ENCODE peak calls at places on chromosomes 5 and 9, in five cellular contexts. N, H, E, U and A are unnamed samples.

GRCh38 chr9:93464395-93464794 is 11.0 kb upstream of the FAM120AOS start:
- DNase-seq in N (no peak), E (no peak), U (no peak), H (no peak), A (no peak)

GRCh38 chr5:66354407-66354806 is 210.3 kb downstream of the SREK1 start:
- DNase-seq in E (no peak), H (no peak), N (no peak), U (no peak), A (no peak)

GRCh38 chr5:132873119-132873929 is at the start of gene LEAP2:
- DNase-seq in E (no peak), H (no peak), U (no peak), N (no peak), A (no peak)

GRCh38 chr5:132293992-132294727 is at the start of gene SLC22A4:
- DNase-seq in H (peak; percentile 89), N (peak; percentile 98), U (peak; percentile 97), E (peak; percentile 96), A (peak; percentile 98)

GRCh38 chr5:112697301-112697700 is 40.4 kb upstream of the APC start:
- DNase-seq in H (no peak), U (no peak), N (no peak), E (no peak), A (no peak)

GRCh38 chr9:126206099-126206498 is 120.5 kb upstream of the MVB12B start:
- DNase-seq in U (no peak), N (no peak), H (no peak), E (no peak), A (no peak)

GRCh38 chr9:129562917-129563316 is 58.0 kb downstream of the C9orf50 start:
- DNase-seq in N (no peak), E (no peak), H (no peak), U (no peak), A (no peak)

GRCh38 chr5:106172681-106173532 is 1497.8 kb downstream of the EFNA5 start:
- DNase-seq in H (no peak), E (no peak), U (no peak), N (no peak), A (no peak)

GRCh38 chr5:52893105-52893504 is 96.0 kb upstream of the ITGA2 start:
- DNase-seq in U (no peak), E (no peak), H (no peak), N (no peak), A (no peak)

GRCh38 chr9:107793541-107793940 is 304.0 kb upstream of the KLF4 start:
- DNase-seq in H (no peak), N (no peak), U (no peak), E (no peak), A (no peak)

GRCh38 chr5:93192107-93192506 is 388.9 kb downstream of the NR2F1-AS1 start:
- DNase-seq in U (no peak), H (no peak), N (no peak), E (no peak), A (no peak)

GRCh38 chr5:72137826-72138409 is 30.6 kb downstream of the MAP1B start:
- DNase-seq in H (no peak), U (no peak), E (no peak), N (no peak), A (no peak)

GRCh38 chr9:135607401-135608293 is 31.7 kb downstream of the GLT6D1 start:
- DNase-seq in N (peak; percentile 79), E (peak; percentile 54), U (no peak), H (no peak), A (peak; percentile 83)

GRCh38 chr9:137482094-137482781 is 23.1 kb upstream of the NSMF start:
- DNase-seq in E (peak; percentile 76), U (peak; percentile 76), N (peak; percentile 82), H (no peak), A (peak; percentile 88)